ENCODE peak calls at places on chromosomes 3 and 15, in five cellular contexts. C, X, I, A and G are unnamed samples.

GRCh38 chr3:129690406-129690805 is 83.9 kb upstream of the PLXND1 start:
- DNase-seq in C (peak; percentile 60), X (peak; percentile 48), I (peak; percentile 89), A (peak; percentile 79), G (peak; percentile 65)

GRCh38 chr3:192571197-192571791 is 156.0 kb downstream of the FGF12 start:
- DNase-seq in C (peak; percentile 24), X (no peak), I (no peak), A (peak; percentile 32), G (no peak)

GRCh38 chr15:55230051-55230670 is 33.4 kb upstream of the RSL24D1 start:
- DNase-seq in C (no peak), X (no peak), I (no peak), A (peak; percentile 32), G (no peak)

GRCh38 chr3:149713730-149714654 is 38.3 kb downstream of the COMMD2 start:
- DNase-seq in C (no peak), X (no peak), I (no peak), A (no peak), G (no peak)

GRCh38 chr3:117633207-117633606 is 923.6 kb downstream of the TUSC7 start:
- DNase-seq in C (no peak), X (no peak), I (no peak), A (no peak), G (no peak)

GRCh38 chr3:46979958-46980497 is 562 bp downstream of the NBEAL2 start:
- DNase-seq in C (no peak), X (no peak), I (no peak), A (no peak), G (no peak)

GRCh38 chr3:31230425-31230824 is 302.3 kb upstream of the STT3B start:
- DNase-seq in C (no peak), X (no peak), I (no peak), A (no peak), G (no peak)

GRCh38 chr3:138187296-138188012 is at the start of gene ARMC8:
- DNase-seq in C (no peak), X (peak; percentile 84), I (peak; percentile 91), A (no peak), G (peak; percentile 91)

GRCh38 chr3:177055557-177056290 is 141.6 kb downstream of the TBL1XR1 start:
- DNase-seq in C (no peak), X (no peak), I (no peak), A (no peak), G (no peak)

GRCh38 chr3:10015476-10015904 is 10.7 kb upstream of the FANCD2 start:
- DNase-seq in C (no peak), X (no peak), I (no peak), A (peak; percentile 97), G (peak; percentile 33)

GRCh38 chr3:138945646-138946553 is 1.0 kb downstream of the FOXL2 start:
- DNase-seq in C (peak; percentile 64), X (no peak), I (peak; percentile 78), A (peak; percentile 23), G (peak; percentile 18)

GRCh38 chr15:31268911-31269784 is 57.5 kb upstream of the KLF13 start:
- DNase-seq in C (no peak), X (no peak), I (no peak), A (no peak), G (no peak)

GRCh38 chr3:136193273-136194043 is 2.7 kb downstream of the MSL2 start:
- DNase-seq in C (no peak), X (no peak), I (peak; percentile 50), A (no peak), G (no peak)

GRCh38 chr3:47849186-47850061 is 46.5 kb downstream of the DHX30 start:
- DNase-seq in C (no peak), X (no peak), I (no peak), A (no peak), G (no peak)

GRCh38 chr15:36961956-36962355 is 138.4 kb downstream of the MEIS2 start:
- DNase-seq in C (no peak), X (no peak), I (no peak), A (no peak), G (peak; percentile 4)

GRCh38 chr15:99403597-99403996 is 152.3 kb downstream of the LRRC28 start:
- DNase-seq in C (no peak), X (no peak), I (no peak), A (peak; percentile 22), G (no peak)

GRCh38 chr15:29849716-29850115 is 27.4 kb upstream of the TJP1 start:
- DNase-seq in C (no peak), X (no peak), I (no peak), A (no peak), G (peak; percentile 52)

GRCh38 chr15:95664435-95664834 is 666.1 kb upstream of the NR2F2 start:
- DNase-seq in C (no peak), X (no peak), I (no peak), A (no peak), G (no peak)

GRCh38 chr15:100844778-100845177 is 34.9 kb upstream of the ALDH1A3 start:
- DNase-seq in C (no peak), X (no peak), I (no peak), A (no peak), G (no peak)

GRCh38 chr15:26260517-26261133 is 397.5 kb upstream of the ATP10A start:
- DNase-seq in C (peak; percentile 82), X (peak; percentile 51), I (peak; percentile 84), A (peak; percentile 22), G (no peak)

GRCh38 chr3:45413172-45413765 is 24.9 kb downstream of the LARS2 start:
- DNase-seq in C (no peak), X (no peak), I (no peak), A (no peak), G (no peak)

GRCh38 chr15:50996641-50997040 is 88.2 kb downstream of the AP4E1 start:
- DNase-seq in C (no peak), X (no peak), I (no peak), A (peak; percentile 76), G (peak; percentile 30)

GRCh38 chr3:115996420-115997108 is 373.3 kb downstream of the GAP43 start:
- DNase-seq in C (no peak), X (no peak), I (no peak), A (peak; percentile 41), G (no peak)

GRCh38 chr3:127578802-127579201 is 11.7 kb downstream of the TPRA1 start:
- DNase-seq in C (no peak), X (no peak), I (no peak), A (no peak), G (no peak)
- H3K79me1 ChIP-seq in C (no peaks in the 10 kb centered on the region), X (peaks cover 8% of the 10 kb centered on the region), I (no peaks in the 10 kb centered on the region), A (peaks cover 62% of the 10 kb centered on the region), G (no peaks in the 10 kb centered on the region)

GRCh38 chr15:94375997-94376396 is 144.6 kb downstream of the MCTP2 start:
- DNase-seq in C (no peak), X (no peak), I (peak; percentile 61), A (no peak), G (no peak)
- H3K79me1 ChIP-seq in C (no peaks in the 10 kb centered on the region), X (no peaks in the 10 kb centered on the region), I (no peaks in the 10 kb centered on the region), A (no peaks in the 10 kb centered on the region), G (no peaks in the 10 kb centered on the region)

DNA sequence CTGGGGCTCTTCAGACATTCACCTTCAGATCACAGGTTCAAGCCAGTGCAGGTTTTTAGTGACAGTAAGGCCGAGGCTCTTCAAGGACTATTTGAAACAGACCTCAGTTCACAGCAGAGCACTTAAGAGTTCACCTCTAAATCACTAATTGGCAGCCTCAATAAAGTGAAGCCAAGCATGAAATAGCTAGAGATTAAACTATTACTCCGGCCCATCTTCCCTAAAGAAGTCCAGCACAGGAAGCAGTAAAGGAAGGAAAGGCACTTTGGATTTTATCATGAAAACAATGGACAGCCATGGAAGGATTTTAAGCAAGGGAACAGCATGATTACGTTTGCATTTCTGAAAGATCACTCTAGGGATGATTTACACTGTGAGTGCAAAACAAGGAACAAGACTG is 27.6 kb upstream of the ARL6 start:
- DNase-seq in C (no peak), X (no peak), I (no peak), A (no peak), G (no peak)
- H3K79me1 ChIP-seq in C (no peaks in the 10 kb centered on the region), X (no peaks in the 10 kb centered on the region), I (no peaks in the 10 kb centered on the region), A (no peaks in the 10 kb centered on the region), G (no peaks in the 10 kb centered on the region)

GRCh38 chr3:14158370-14158769 is 20.0 kb downstream of the XPC start:
- DNase-seq in C (no peak), X (no peak), I (no peak), A (no peak), G (no peak)

GRCh38 chr3:14156201-14156600 is 22.2 kb downstream of the XPC start:
- DNase-seq in C (no peak), X (no peak), I (no peak), A (no peak), G (no peak)

GRCh38 chr3:14157951-14158350 is 20.4 kb downstream of the XPC start:
- DNase-seq in C (no peak), X (no peak), I (no peak), A (no peak), G (no peak)

GRCh38 chr3:14154895-14155432 is 23.4 kb downstream of the XPC start:
- DNase-seq in C (peak; percentile 19), X (no peak), I (no peak), A (no peak), G (no peak)

GRCh38 chr3:14156843-14157561 is 21.4 kb downstream of the XPC start:
- DNase-seq in C (no peak), X (no peak), I (no peak), A (no peak), G (no peak)
- H3K79me1 ChIP-seq in C (no peaks in the 10 kb centered on the region), X (no peaks in the 10 kb centered on the region), I (no peaks in the 10 kb centered on the region), A (peaks cover 43% of the 10 kb centered on the region), G (no peaks in the 10 kb centered on the region)